ENCODE peak calls at places on chromosomes 16 and 17, in six cellular contexts. M, P, V, K, F and D are unnamed samples.
A peak's percentile ranks its signal among the peaks of the same experiment; 100 is the strongest.

GRCh38 chr17:65742433-65743312 is 181.2 kb upstream of the AXIN2 start:
- DNase-seq in M (no peak), P (no peak), K (peak; percentile 62), V (peak; percentile 14), F (no peak), D (no peak)

GRCh38 chr16:31108794-31109558 is 790 bp downstream of the BCKDK start:
- DNase-seq in P (no peak), M (no peak), F (no peak), V (no peak), K (no peak), D (no peak)

GRCh38 chr16:64351116-64351515 is 770.7 kb downstream of the CDH11 start:
- DNase-seq in V (no peak), P (no peak), K (no peak), F (no peak), M (no peak), D (no peak)

GRCh38 chr17:33234930-33235685 is 58.0 kb downstream of the ASIC2 start:
- DNase-seq in M (no peak), F (no peak), V (peak; percentile 24), K (no peak), P (no peak), D (no peak)

GRCh38 chr16:74650966-74651567 is 15.6 kb downstream of the RFWD3 start:
- DNase-seq in P (no peak), M (no peak), F (no peak), K (peak; percentile 25), V (peak; percentile 31), D (no peak)

GRCh38 chr17:45973099-45973838 is 25.8 kb upstream of the STH start:
- DNase-seq in V (no peak), K (no peak), P (no peak), M (no peak), F (no peak), D (no peak)

GRCh38 chr16:85204242-85205010 is 92.2 kb upstream of the CIBAR2 start:
- DNase-seq in M (no peak), K (no peak), P (no peak), F (no peak), V (no peak), D (no peak)

GRCh38 chr16:2968738-2969544 is at the start of gene PAQR4:
- DNase-seq in P (peak; percentile 72), F (peak; percentile 84), K (peak; percentile 80), M (peak; percentile 83), V (peak; percentile 98), D (peak; percentile 95)

GRCh38 chr17:31792007-31792585 is 66.9 kb downstream of the COPRS start:
- DNase-seq in V (no peak), F (no peak), P (no peak), M (no peak), K (no peak), D (no peak)

GRCh38 chr17:40554646-40555295 is 10.5 kb downstream of the CCR7 start:
- DNase-seq in F (peak; percentile 55), P (no peak), M (no peak), V (no peak), K (no peak), D (no peak)

GRCh38 chr17:17109896-17110295 is 67.6 kb downstream of the MPRIP start:
- DNase-seq in V (no peak), F (no peak), K (no peak), M (no peak), P (no peak), D (no peak)

GRCh38 chr17:78692460-78693010 is 89.5 kb downstream of the CYTH1 start:
- DNase-seq in V (no peak), K (no peak), F (no peak), M (no peak), P (no peak), D (no peak)

GRCh38 chr17:78687944-78688343 is 94.1 kb downstream of the CYTH1 start:
- DNase-seq in K (no peak), P (no peak), M (no peak), F (no peak), V (no peak), D (no peak)

GRCh38 chr17:78693346-78694083 is 88.6 kb downstream of the CYTH1 start:
- DNase-seq in V (no peak), P (no peak), K (no peak), F (no peak), M (no peak), D (no peak)

GRCh38 chr17:78687125-78687524 is 94.9 kb downstream of the CYTH1 start:
- DNase-seq in P (no peak), F (no peak), V (no peak), K (no peak), M (no peak), D (no peak)

DNA sequence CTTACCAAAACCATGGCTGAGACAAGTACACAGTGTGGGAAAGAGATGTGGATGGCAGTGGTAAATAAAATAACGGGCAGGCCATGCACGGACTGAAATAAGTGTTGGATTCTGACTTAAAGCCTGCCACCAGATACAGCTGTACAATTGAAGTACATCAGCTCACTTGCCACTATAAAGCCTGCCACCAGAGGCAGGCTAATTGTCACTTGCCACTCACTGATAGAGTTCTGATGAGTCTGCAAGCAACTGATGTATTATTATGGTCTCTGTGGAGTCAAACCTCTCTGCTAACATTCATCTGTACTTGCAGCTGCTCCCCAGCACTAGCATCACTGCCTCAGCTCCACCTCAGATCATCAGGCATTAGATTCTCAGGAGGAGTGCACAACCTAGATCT is 93.0 kb downstream of the CYTH1 start:
- DNase-seq in M (no peak), K (no peak), P (no peak), V (no peak), F (no peak), D (no peak)
- TF ChIP-seq GABPA in M (no peak), K (no peak), P (no peak), V (no peak), F (no peak), D (no peak)

GRCh38 chr17:77124192-77124908 is 16.4 kb upstream of the SEC14L1 start:
- DNase-seq in V (no peak), F (no peak), K (no peak), M (no peak), P (no peak), D (no peak)
- TF ChIP-seq GABPA in V (no peak), F (peak; percentile 67), K (no peak), M (no peak), P (no peak), D (no peak)

GRCh38 chr16:52742052-52742451 is 195.1 kb upstream of the TOX3 start:
- DNase-seq in K (no peak), P (no peak), M (no peak), F (no peak), V (no peak), D (peak; percentile 47)

GRCh38 chr16:52743702-52744101 is 196.8 kb upstream of the TOX3 start:
- DNase-seq in K (no peak), V (no peak), F (no peak), M (no peak), P (no peak), D (no peak)

GRCh38 chr16:52742608-52743007 is 195.7 kb upstream of the TOX3 start:
- DNase-seq in K (peak; percentile 48), M (no peak), P (no peak), V (no peak), F (no peak), D (no peak)

GRCh38 chr16:52751035-52751434 is 204.1 kb upstream of the TOX3 start:
- DNase-seq in V (no peak), P (no peak), M (no peak), K (no peak), F (no peak), D (no peak)

DNA sequence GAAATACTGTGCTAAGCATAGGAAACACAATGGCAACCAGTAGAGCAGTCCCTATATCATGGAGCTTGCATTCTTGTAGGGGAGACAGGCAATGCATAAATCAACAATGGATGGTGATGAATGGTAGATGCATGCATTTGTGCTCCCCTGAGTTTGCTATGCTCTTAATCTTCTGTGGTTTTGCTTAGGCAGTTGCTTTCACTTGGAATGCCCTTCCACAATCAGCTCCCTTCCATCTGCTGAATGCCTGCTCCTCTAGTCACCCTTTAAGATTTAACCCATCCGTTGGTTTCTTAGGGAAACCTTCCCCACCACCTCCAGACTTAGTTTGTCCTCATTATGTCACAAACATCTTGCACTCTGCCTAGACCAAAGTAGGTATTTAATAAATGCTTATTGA is 200.3 kb upstream of the TOX3 start:
- DNase-seq in K (no peak), M (no peak), V (no peak), P (no peak), F (no peak), D (no peak)
- TF ChIP-seq GABPA in K (no peak), M (no peak), V (no peak), P (no peak), F (no peak), D (no peak)

GRCh38 chr17:77312061-77312684 is 171.4 kb downstream of the SEC14L1 start:
- DNase-seq in M (no peak), F (no peak), K (no peak), V (peak; percentile 18), P (no peak), D (no peak)
- TF ChIP-seq GABPA in M (no peak), F (no peak), K (no peak), V (no peak), P (no peak), D (no peak)

GRCh38 chr16:29818082-29818481 is 2.1 kb downstream of the PAGR1 start:
- DNase-seq in V (no peak), M (no peak), F (no peak), K (no peak), P (no peak), D (no peak)

GRCh38 chr16:29819506-29819905 is 756 bp upstream of the MVP start:
- DNase-seq in K (no peak), F (no peak), M (no peak), P (no peak), V (no peak), D (no peak)

GRCh38 chr16:29820271-29820701 is at the start of gene MVP:
- DNase-seq in K (no peak), F (no peak), M (peak; percentile 75), P (no peak), V (peak; percentile 72), D (peak; percentile 39)

GRCh38 chr16:29821663-29822115 is 1.4 kb downstream of the MVP start:
- DNase-seq in M (no peak), K (no peak), F (no peak), P (no peak), V (no peak), D (no peak)

DNA sequence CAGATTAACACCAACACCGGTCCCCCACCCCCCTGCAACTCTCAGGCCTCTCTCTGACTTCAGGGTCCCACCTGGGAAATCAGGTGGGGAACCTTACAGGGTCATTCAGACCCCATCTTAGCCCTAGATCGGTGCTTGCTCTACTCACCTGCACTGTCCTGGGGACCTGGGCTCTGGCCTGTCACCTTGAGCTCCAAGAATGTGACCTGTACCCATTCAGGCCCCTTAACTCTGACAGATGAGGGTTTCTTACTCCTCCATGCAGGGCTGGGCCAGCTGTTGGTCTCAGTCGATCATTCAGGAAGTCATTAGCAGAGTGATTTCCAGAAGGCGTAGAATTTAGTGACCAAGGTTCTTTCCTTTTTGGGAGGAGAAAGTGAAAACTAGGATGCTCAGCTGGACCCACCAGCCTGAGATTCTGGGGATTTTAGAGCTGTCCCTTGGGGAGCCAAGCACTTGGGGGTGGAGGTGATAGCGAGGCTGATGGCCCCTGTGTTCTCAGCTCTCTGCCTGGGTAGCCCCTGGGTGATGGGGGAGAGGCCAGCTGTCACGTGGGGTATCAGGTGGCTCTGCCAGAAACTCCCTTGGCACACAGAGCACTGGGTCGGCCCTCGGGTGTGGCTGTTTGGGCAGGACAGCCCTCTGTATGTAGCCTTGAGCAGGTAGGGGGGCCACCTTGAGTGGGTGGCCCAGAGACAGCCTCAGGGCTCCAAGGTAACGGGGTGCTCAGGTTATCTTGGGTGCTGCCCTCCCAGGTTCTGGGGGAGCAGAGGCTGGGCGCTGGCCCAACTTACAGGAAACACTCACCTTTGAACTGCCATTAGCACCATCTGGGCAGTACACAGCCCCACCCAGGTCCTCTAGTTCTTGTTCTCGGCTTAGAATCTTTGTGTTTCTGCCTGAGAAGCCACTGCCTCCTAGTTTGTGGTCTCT is 734 bp downstream of the MVP start:
- DNase-seq in K (no peak), V (no peak), P (peak; percentile 41), M (no peak), F (no peak), D (no peak)
- TF ChIP-seq GABPA in K (no peak), V (no peak), P (no peak), M (no peak), F (no peak), D (no peak)